ENCODE peak calls at places on chromosomes 1 and 21, in nine cellular contexts. D is NB4, W is Peyer's patch, H is heart left ventricle, T is IMR-90, U is upper lobe of left lung, C is lower leg skin, P is spleen, L is esophagus squamous epithelium. V is an unnamed sample.

GRCh38 chr1:81974883-81975555 is 174.3 kb downstream of the ADGRL2 start:
- DNase-seq in D (no peak), W (no peak), H (no peak), T (no peak), U (no peak), C (no peak), P (no peak), L (no peak), V (no peak)

GRCh38 chr1:60637651-60638050 is 444.7 kb upstream of the NFIA start:
- DNase-seq in D (no peak), W (no peak), H (no peak), T (no peak), U (no peak), C (no peak), P (no peak), L (no peak), V (no peak)

GRCh38 chr1:156600733-156601121 is 552 bp downstream of the GPATCH4 start:
- DNase-seq in D (peak; percentile 43), W (no peak), H (no peak), T (no peak), U (no peak), C (no peak), P (no peak), L (no peak), V (no peak)

GRCh38 chr1:156661932-156662587 is 15.1 kb downstream of the NES start:
- DNase-seq in D (peak; percentile 30), W (no peak), H (no peak), T (peak; percentile 60), U (no peak), C (no peak), P (no peak), L (no peak), V (no peak)

GRCh38 chr1:18955442-18956188 is 861 bp downstream of the IFFO2 start:
- DNase-seq in D (peak; percentile 69), W (peak; percentile 73), H (peak; percentile 73), T (no peak), U (peak; percentile 50), C (no peak), P (peak; percentile 92), L (no peak), V (no peak)

GRCh38 chr1:46522184-46522968 is 29.1 kb downstream of the KNCN start:
- DNase-seq in D (peak; percentile 85), W (no peak), H (peak; percentile 42), T (peak; percentile 45), U (peak; percentile 71), C (peak; percentile 89), P (peak; percentile 51), L (no peak), V (peak; percentile 81)

GRCh38 chr1:204409111-204409510 is 2.5 kb downstream of the PPP1R15B start:
- DNase-seq in D (peak; percentile 62), W (no peak), H (no peak), T (no peak), U (no peak), C (no peak), P (no peak), L (no peak), V (no peak)

GRCh38 chr1:100928128-100928527 is 32.2 kb downstream of the SLC30A7 start:
- DNase-seq in D (peak; percentile 36), W (no peak), H (no peak), T (no peak), U (no peak), C (no peak), P (no peak), L (no peak), V (no peak)

GRCh38 chr1:24388331-24388870 is 25.2 kb downstream of the STPG1 start:
- DNase-seq in D (no peak), W (no peak), H (no peak), T (no peak), U (no peak), C (peak; percentile 81), P (no peak), L (no peak), V (no peak)

GRCh38 chr1:68104155-68104554 is 53.7 kb upstream of the DIRAS3 start:
- DNase-seq in D (no peak), W (no peak), H (no peak), T (peak; percentile 94), U (no peak), C (no peak), P (no peak), L (no peak), V (no peak)

GRCh38 chr1:99527078-99527477 is 118.8 kb upstream of the PALMD start:
- DNase-seq in D (peak; percentile 5), W (no peak), H (no peak), T (peak; percentile 20), U (no peak), C (no peak), P (no peak), L (no peak), V (no peak)

GRCh38 chr1:156119503-156120209 is 5.1 kb downstream of the LMNA start:
- DNase-seq in D (peak; percentile 84), W (peak; percentile 77), H (peak; percentile 71), T (peak; percentile 76), U (peak; percentile 65), C (no peak), P (no peak), L (no peak), V (no peak)

GRCh38 chr1:101388904-101389546 is 152.2 kb downstream of the S1PR1 start:
- DNase-seq in D (no peak), W (no peak), H (no peak), T (peak; percentile 3), U (no peak), C (no peak), P (no peak), L (no peak), V (no peak)

GRCh38 chr21:25396135-25396711 is 211.1 kb downstream of the MRPL39 start:
- DNase-seq in D (no peak), W (no peak), H (no peak), T (no peak), U (no peak), C (no peak), P (no peak), L (no peak), V (no peak)

DNA sequence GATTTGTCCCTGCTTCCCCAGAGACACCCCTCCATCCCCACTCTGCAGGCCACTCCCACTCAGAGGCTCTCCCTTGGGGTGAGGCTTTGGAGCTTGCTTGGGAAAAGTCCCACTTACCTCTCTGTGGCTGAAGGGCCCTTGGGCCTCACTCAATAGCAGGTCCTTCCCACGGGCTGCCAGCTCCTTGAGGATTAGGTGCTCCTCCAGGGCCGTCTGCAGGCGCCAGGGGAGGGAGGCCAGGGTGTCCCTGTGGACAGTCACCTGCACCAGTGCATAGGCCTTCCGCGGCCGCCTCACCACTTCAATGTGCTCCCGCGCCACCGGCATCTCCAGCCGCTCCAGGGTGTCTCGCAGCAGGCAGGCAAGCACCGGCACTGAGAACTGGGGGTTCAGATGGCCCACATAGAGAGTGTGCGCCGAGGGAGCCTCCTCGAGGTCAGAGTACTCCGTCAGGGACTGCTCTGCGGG is 1.4 kb downstream of the SLFNL1 start:
- DNase-seq in D (no peak), W (no peak), H (no peak), T (no peak), U (peak; percentile 94), C (no peak), P (no peak), L (no peak), V (no peak)
- TF ChIP-seq POLR2A in D (no peak), W (no peak), H (no peak), T (no peak), U (no peak), C (no peak), P (no peak), L (no peak), V (no peak)

GRCh38 chr1:1627842-1628655 is 3.9 kb upstream of the MMP23B start:
- DNase-seq in D (no peak), W (peak; percentile 51), H (peak; percentile 68), T (no peak), U (no peak), C (peak; percentile 87), P (peak; percentile 87), L (no peak), V (no peak)
- TF ChIP-seq POLR2A in D (no peak), W (no peak), H (no peak), T (no peak), U (no peak), C (no peak), P (no peak), L (no peak), V (no peak)

GRCh38 chr21:41366522-41367151 is 4.8 kb downstream of the MX2 start:
- DNase-seq in D (peak; percentile 97), W (peak; percentile 88), H (peak; percentile 63), T (peak; percentile 73), U (peak; percentile 85), C (peak; percentile 88), P (peak; percentile 88), L (no peak), V (peak; percentile 91)
- TF ChIP-seq POLR2A in D (peak; percentile 16), W (peak; percentile 26), H (no peak), T (no peak), U (no peak), C (no peak), P (no peak), L (no peak), V (no peak)

GRCh38 chr1:211379446-211379845 is 52.8 kb downstream of the TRAF5 start:
- DNase-seq in D (no peak), W (no peak), H (no peak), T (no peak), U (no peak), C (no peak), P (no peak), L (no peak), V (no peak)

GRCh38 chr1:211382182-211382713 is 55.6 kb downstream of the TRAF5 start:
- DNase-seq in D (no peak), W (no peak), H (no peak), T (no peak), U (no peak), C (no peak), P (no peak), L (no peak), V (no peak)

GRCh38 chr1:211384524-211384923 is 57.9 kb downstream of the TRAF5 start:
- DNase-seq in D (no peak), W (no peak), H (no peak), T (no peak), U (no peak), C (no peak), P (no peak), L (no peak), V (no peak)

GRCh38 chr1:211381481-211382181 is 55.0 kb downstream of the TRAF5 start:
- DNase-seq in D (no peak), W (no peak), H (no peak), T (no peak), U (no peak), C (no peak), P (no peak), L (no peak), V (no peak)

GRCh38 chr1:211382714-211383480 is 56.3 kb downstream of the TRAF5 start:
- DNase-seq in D (peak; percentile 95), W (peak; percentile 93), H (peak; percentile 98), T (peak; percentile 91), U (peak; percentile 96), C (peak; percentile 97), P (peak; percentile 98), L (peak; percentile 44), V (peak; percentile 79)
- TF ChIP-seq POLR2A in D (peak; percentile 97), W (peak; percentile 95), H (peak; percentile 93), T (peak; percentile 95), U (peak; percentile 89), C (peak; percentile 79), P (no peak), L (peak; percentile 43), V (peak; percentile 97)